ENCODE peak calls at places on chromosomes 11 and 22, in four cellular contexts. T, Q, S and L are unnamed samples.

GRCh38 chr11:77510095-77510494 is 36.2 kb upstream of the PAK1 start:
- DNase-seq in Q (no peak), T (no peak), S (no peak), L (no peak)

GRCh38 chr22:48284671-48285070 is 1522.2 kb downstream of the TBC1D22A start:
- DNase-seq in T (no peak), S (no peak), Q (no peak), L (no peak)

GRCh38 chr22:48783821-48784266 is 1043.8 kb downstream of the BRD1 start:
- DNase-seq in Q (no peak), S (no peak), T (no peak), L (no peak)

GRCh38 chr11:116459233-116459632 is 313.6 kb downstream of the BUD13 start:
- DNase-seq in T (no peak), S (no peak), Q (no peak), L (no peak)

GRCh38 chr11:110077866-110078325 is 15.3 kb upstream of the ZC3H12C start:
- DNase-seq in S (no peak), Q (peak; percentile 63), T (no peak), L (peak; percentile 52)

GRCh38 chr11:101807521-101807920 is 107.3 kb upstream of the CEP126 start:
- DNase-seq in S (no peak), T (no peak), Q (no peak), L (no peak)

GRCh38 chr22:20573830-20574615 is 66.6 kb downstream of the MED15 start:
- DNase-seq in Q (no peak), S (no peak), T (no peak), L (no peak)

GRCh38 chr11:2781413-2782274 is 81.8 kb upstream of the KCNQ1OT1 start:
- DNase-seq in T (no peak), Q (no peak), S (no peak), L (no peak)

GRCh38 chr11:76694664-76695063 is 24.1 kb upstream of the LRRC32 start:
- DNase-seq in Q (no peak), T (no peak), S (no peak), L (no peak)

GRCh38 chr11:82533628-82534353 is 199.9 kb downstream of the FAM181B start:
- DNase-seq in Q (no peak), S (no peak), T (no peak), L (no peak)

GRCh38 chr11:12217879-12218278 is 107.5 kb downstream of the MICAL2 start:
- DNase-seq in T (no peak), Q (no peak), S (no peak), L (no peak)

GRCh38 chr22:46823248-46823647 is 60.8 kb downstream of the TBC1D22A start:
- DNase-seq in T (no peak), Q (no peak), S (no peak), L (no peak)

GRCh38 chr11:909406-909805 is 1.2 kb downstream of the CHID1 start:
- DNase-seq in Q (no peak), T (no peak), S (no peak), L (no peak)

GRCh38 chr11:75896843-75897419 is 81.9 kb downstream of the UVRAG start:
- DNase-seq in S (peak; percentile 21), T (peak; percentile 7), Q (peak; percentile 34), L (no peak)

GRCh38 chr22:37763652-37764051 is 44.1 kb upstream of the GCAT start:
- DNase-seq in S (no peak), T (no peak), Q (no peak), L (no peak)

GRCh38 chr22:36289406-36289870 is 36.5 kb downstream of the APOL1 start:
- DNase-seq in T (no peak), S (no peak), Q (no peak), L (no peak)

GRCh38 chr22:38572065-38572464 is 2.1 kb upstream of the DMC1 start:
- DNase-seq in T (peak; percentile 4), Q (peak; percentile 19), S (no peak), L (peak; percentile 53)

GRCh38 chr11:62555464-62556092 is 9.0 kb upstream of the AHNAK start:
- DNase-seq in S (no peak), T (no peak), Q (peak; percentile 83), L (peak; percentile 73)

GRCh38 chr11:73306069-73306468 is 2.0 kb upstream of the ARHGEF17 start:
- DNase-seq in S (no peak), Q (no peak), T (no peak), L (no peak)

GRCh38 chr11:29518389-29519174 is 498.2 kb downstream of the KCNA4 start:
- DNase-seq in T (no peak), Q (peak; percentile 27), S (no peak), L (no peak)

GRCh38 chr11:6569706-6570105 is 33.7 kb downstream of the RRP8 start:
- DNase-seq in T (no peak), Q (no peak), S (no peak), L (no peak)

GRCh38 chr11:82986491-82986890 is 85.0 kb downstream of the DDIAS start:
- DNase-seq in S (no peak), T (no peak), Q (no peak), L (no peak)

GRCh38 chr11:93517611-93518010 is 25.6 kb downstream of the SMCO4 start:
- DNase-seq in S (no peak), Q (no peak), T (no peak), L (no peak)

GRCh38 chr22:40285508-40285907 is 60.8 kb upstream of the ADSL start:
- DNase-seq in T (no peak), Q (no peak), S (no peak), L (no peak)

GRCh38 chr11:17894929-17895658 is 117.8 kb downstream of the SERGEF start:
- DNase-seq in S (no peak), T (no peak), Q (no peak), L (no peak)

GRCh38 chr11:67504950-67505561 is at the start of gene PITPNM1:
- DNase-seq in S (no peak), Q (no peak), T (no peak), L (peak; percentile 92)

GRCh38 chr22:22614065-22614464 is 30.3 kb upstream of the GGTLC2 start:
- DNase-seq in S (no peak), T (no peak), Q (no peak), L (no peak)

GRCh38 chr11:72308226-72309073 is 64.5 kb upstream of the PHOX2A start:
- DNase-seq in T (peak; percentile 98), S (no peak), Q (no peak), L (no peak)